ENCODE peak calls at places on chromosomes 3 and 15, in nine cellular contexts. One of them, this sample, is unnamed.
A peak's percentile ranks its signal among the peaks of the same experiment; 100 is the strongest.

GRCh38 chr3:158568784-158569183 is 2.2 kb upstream of the MLF1 start:
- DNase-seq in upper lobe of left lung: no peak
- DNase-seq in GM12878: no peak
- DNase-seq in pancreas: no peak
- DNase-seq in fibroblast of the aortic adventitia: no peak
- DNase-seq in fibroblast of lung: peak; percentile 38
- DNase-seq in NT2/D1: no peak
- DNase-seq in astrocyte of the cerebellum: no peak
- DNase-seq in psoas muscle: no peak
- DNase-seq in this sample: no peak

GRCh38 chr15:101008158-101009139 is 89.3 kb downstream of the LRRK1 start:
- DNase-seq in GM12878: peak; percentile 40
- DNase-seq in psoas muscle: peak; percentile 86
- DNase-seq in fibroblast of lung: peak; percentile 79
- DNase-seq in pancreas: peak; percentile 85
- DNase-seq in upper lobe of left lung: peak; percentile 90
- DNase-seq in astrocyte of the cerebellum: peak; percentile 41
- DNase-seq in NT2/D1: peak; percentile 69
- DNase-seq in fibroblast of the aortic adventitia: peak; percentile 75
- DNase-seq in this sample: peak; percentile 18

GRCh38 chr3:167739190-167739589 is 3.7 kb downstream of the SERPINI1 start:
- DNase-seq in upper lobe of left lung: no peak
- DNase-seq in fibroblast of lung: no peak
- DNase-seq in NT2/D1: no peak
- DNase-seq in fibroblast of the aortic adventitia: no peak
- DNase-seq in psoas muscle: no peak
- DNase-seq in pancreas: no peak
- DNase-seq in astrocyte of the cerebellum: no peak
- DNase-seq in GM12878: no peak
- DNase-seq in this sample: no peak

GRCh38 chr3:175338775-175339535 is 479.8 kb downstream of the NAALADL2 start:
- DNase-seq in psoas muscle: peak; percentile 39
- DNase-seq in fibroblast of the aortic adventitia: peak; percentile 76
- DNase-seq in fibroblast of lung: peak; percentile 91
- DNase-seq in astrocyte of the cerebellum: peak; percentile 19
- DNase-seq in pancreas: no peak
- DNase-seq in GM12878: no peak
- DNase-seq in upper lobe of left lung: peak; percentile 83
- DNase-seq in NT2/D1: no peak
- DNase-seq in this sample: peak; percentile 31

GRCh38 chr15:41465822-41466421 is 27.8 kb upstream of the ITPKA start:
- DNase-seq in NT2/D1: peak; percentile 16
- DNase-seq in upper lobe of left lung: no peak
- DNase-seq in pancreas: no peak
- DNase-seq in psoas muscle: no peak
- DNase-seq in fibroblast of the aortic adventitia: peak; percentile 74
- DNase-seq in GM12878: no peak
- DNase-seq in astrocyte of the cerebellum: peak; percentile 46
- DNase-seq in fibroblast of lung: peak; percentile 45
- DNase-seq in this sample: peak; percentile 36

GRCh38 chr15:100959066-100960050 is 40.2 kb downstream of the LRRK1 start:
- DNase-seq in upper lobe of left lung: no peak
- DNase-seq in astrocyte of the cerebellum: no peak
- DNase-seq in psoas muscle: no peak
- DNase-seq in fibroblast of the aortic adventitia: no peak
- DNase-seq in fibroblast of lung: peak; percentile 19
- DNase-seq in GM12878: no peak
- DNase-seq in NT2/D1: no peak
- DNase-seq in pancreas: no peak
- DNase-seq in this sample: no peak

GRCh38 chr15:56495050-56495449 is 30.1 kb upstream of the MNS1 start:
- DNase-seq in fibroblast of the aortic adventitia: no peak
- DNase-seq in pancreas: no peak
- DNase-seq in fibroblast of lung: no peak
- DNase-seq in upper lobe of left lung: no peak
- DNase-seq in psoas muscle: no peak
- DNase-seq in NT2/D1: no peak
- DNase-seq in GM12878: no peak
- DNase-seq in astrocyte of the cerebellum: no peak
- DNase-seq in this sample: no peak

GRCh38 chr3:118740722-118741290 is 293.8 kb downstream of the IGSF11 start:
- DNase-seq in NT2/D1: no peak
- DNase-seq in fibroblast of lung: no peak
- DNase-seq in astrocyte of the cerebellum: no peak
- DNase-seq in GM12878: no peak
- DNase-seq in pancreas: no peak
- DNase-seq in psoas muscle: no peak
- DNase-seq in upper lobe of left lung: no peak
- DNase-seq in fibroblast of the aortic adventitia: no peak
- DNase-seq in this sample: no peak

GRCh38 chr3:53169045-53169831 is 8.2 kb downstream of the PRKCD start:
- DNase-seq in GM12878: no peak
- DNase-seq in psoas muscle: no peak
- DNase-seq in pancreas: no peak
- DNase-seq in astrocyte of the cerebellum: no peak
- DNase-seq in upper lobe of left lung: peak; percentile 60
- DNase-seq in NT2/D1: no peak
- DNase-seq in fibroblast of the aortic adventitia: no peak
- DNase-seq in fibroblast of lung: no peak
- DNase-seq in this sample: no peak

GRCh38 chr3:53171109-53171453 is 10.1 kb downstream of the PRKCD start:
- DNase-seq in psoas muscle: no peak
- DNase-seq in upper lobe of left lung: no peak
- DNase-seq in fibroblast of lung: no peak
- DNase-seq in NT2/D1: no peak
- DNase-seq in GM12878: no peak
- DNase-seq in fibroblast of the aortic adventitia: no peak
- DNase-seq in astrocyte of the cerebellum: no peak
- DNase-seq in pancreas: no peak
- DNase-seq in this sample: no peak

GRCh38 chr3:53171827-53172505 is 11.0 kb downstream of the PRKCD start:
- DNase-seq in GM12878: no peak
- DNase-seq in upper lobe of left lung: no peak
- DNase-seq in astrocyte of the cerebellum: no peak
- DNase-seq in fibroblast of the aortic adventitia: no peak
- DNase-seq in NT2/D1: no peak
- DNase-seq in fibroblast of lung: no peak
- DNase-seq in pancreas: no peak
- DNase-seq in psoas muscle: no peak
- DNase-seq in this sample: no peak

GRCh38 chr3:53169832-53170324 is 8.9 kb downstream of the PRKCD start:
- DNase-seq in upper lobe of left lung: no peak
- DNase-seq in GM12878: no peak
- DNase-seq in NT2/D1: no peak
- DNase-seq in pancreas: no peak
- DNase-seq in fibroblast of the aortic adventitia: no peak
- DNase-seq in astrocyte of the cerebellum: no peak
- DNase-seq in fibroblast of lung: no peak
- DNase-seq in psoas muscle: no peak
- DNase-seq in this sample: no peak

GRCh38 chr3:53170325-53171108 is 9.5 kb downstream of the PRKCD start:
- DNase-seq in upper lobe of left lung: peak; percentile 66
- DNase-seq in GM12878: peak; percentile 66
- DNase-seq in pancreas: no peak
- DNase-seq in fibroblast of the aortic adventitia: no peak
- DNase-seq in astrocyte of the cerebellum: no peak
- DNase-seq in NT2/D1: no peak
- DNase-seq in psoas muscle: no peak
- DNase-seq in fibroblast of lung: no peak
- DNase-seq in this sample: no peak
- H3K4me3 ChIP-seq in upper lobe of left lung: no peak overlapping the region
- H3K4me3 ChIP-seq in GM12878: peak overlapping the region; percentile 74
- H3K4me3 ChIP-seq in pancreas: no peak overlapping the region
- H3K4me3 ChIP-seq in fibroblast of the aortic adventitia: no peak overlapping the region
- H3K4me3 ChIP-seq in astrocyte of the cerebellum: no peak overlapping the region
- H3K4me3 ChIP-seq in NT2/D1: no peak overlapping the region
- H3K4me3 ChIP-seq in psoas muscle: no peak overlapping the region
- H3K4me3 ChIP-seq in fibroblast of lung: no peak overlapping the region
- H3K4me3 ChIP-seq in this sample: no peak overlapping the region

GRCh38 chr3:54191220-54191619 is 68.9 kb downstream of the CACNA2D3 start:
- DNase-seq in astrocyte of the cerebellum: no peak
- DNase-seq in psoas muscle: no peak
- DNase-seq in upper lobe of left lung: no peak
- DNase-seq in NT2/D1: no peak
- DNase-seq in pancreas: no peak
- DNase-seq in fibroblast of lung: no peak
- DNase-seq in fibroblast of the aortic adventitia: no peak
- DNase-seq in GM12878: no peak
- DNase-seq in this sample: no peak

GRCh38 chr3:54193093-54193492 is 70.7 kb downstream of the CACNA2D3 start:
- DNase-seq in fibroblast of lung: no peak
- DNase-seq in psoas muscle: no peak
- DNase-seq in GM12878: no peak
- DNase-seq in NT2/D1: no peak
- DNase-seq in fibroblast of the aortic adventitia: no peak
- DNase-seq in upper lobe of left lung: no peak
- DNase-seq in astrocyte of the cerebellum: no peak
- DNase-seq in pancreas: no peak
- DNase-seq in this sample: no peak

GRCh38 chr3:54196330-54196975 is 74.1 kb downstream of the CACNA2D3 start:
- DNase-seq in upper lobe of left lung: no peak
- DNase-seq in astrocyte of the cerebellum: no peak
- DNase-seq in pancreas: no peak
- DNase-seq in NT2/D1: no peak
- DNase-seq in GM12878: no peak
- DNase-seq in psoas muscle: no peak
- DNase-seq in fibroblast of lung: no peak
- DNase-seq in fibroblast of the aortic adventitia: no peak
- DNase-seq in this sample: no peak

GRCh38 chr3:54188176-54188791 is 65.9 kb downstream of the CACNA2D3 start:
- DNase-seq in psoas muscle: no peak
- DNase-seq in NT2/D1: peak; percentile 77
- DNase-seq in astrocyte of the cerebellum: peak; percentile 52
- DNase-seq in pancreas: peak; percentile 22
- DNase-seq in GM12878: no peak
- DNase-seq in fibroblast of the aortic adventitia: peak; percentile 47
- DNase-seq in fibroblast of lung: peak; percentile 49
- DNase-seq in upper lobe of left lung: no peak
- DNase-seq in this sample: peak; percentile 17

DNA sequence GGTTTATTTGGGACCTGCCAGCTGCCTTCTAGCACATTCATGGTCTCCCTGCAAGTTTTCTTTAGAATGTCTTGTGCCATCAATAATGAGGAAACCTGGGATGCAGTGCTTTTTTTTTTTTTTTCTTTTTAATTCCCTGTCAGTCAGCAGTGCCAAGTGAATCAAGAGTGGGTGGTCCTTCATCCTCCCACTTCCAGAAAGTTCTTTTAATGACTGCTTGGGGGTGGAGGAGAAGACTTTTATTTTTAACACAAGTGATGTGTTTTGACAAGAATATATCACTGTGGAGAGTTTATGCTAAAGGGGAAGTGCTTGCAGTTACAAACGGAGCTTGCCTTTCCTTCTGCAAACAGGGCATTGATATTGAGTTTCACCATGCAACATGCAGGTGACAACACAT is 69.6 kb downstream of the CACNA2D3 start:
- DNase-seq in NT2/D1: no peak
- DNase-seq in pancreas: no peak
- DNase-seq in upper lobe of left lung: no peak
- DNase-seq in fibroblast of lung: no peak
- DNase-seq in GM12878: no peak
- DNase-seq in psoas muscle: no peak
- DNase-seq in fibroblast of the aortic adventitia: no peak
- DNase-seq in astrocyte of the cerebellum: no peak
- DNase-seq in this sample: no peak
- H3K4me3 ChIP-seq in NT2/D1: no peak overlapping the region
- H3K4me3 ChIP-seq in pancreas: no peak overlapping the region
- H3K4me3 ChIP-seq in upper lobe of left lung: no peak overlapping the region
- H3K4me3 ChIP-seq in fibroblast of lung: no peak overlapping the region
- H3K4me3 ChIP-seq in GM12878: no peak overlapping the region
- H3K4me3 ChIP-seq in psoas muscle: no peak overlapping the region
- H3K4me3 ChIP-seq in fibroblast of the aortic adventitia: no peak overlapping the region
- H3K4me3 ChIP-seq in astrocyte of the cerebellum: no peak overlapping the region
- H3K4me3 ChIP-seq in this sample: no peak overlapping the region

DNA sequence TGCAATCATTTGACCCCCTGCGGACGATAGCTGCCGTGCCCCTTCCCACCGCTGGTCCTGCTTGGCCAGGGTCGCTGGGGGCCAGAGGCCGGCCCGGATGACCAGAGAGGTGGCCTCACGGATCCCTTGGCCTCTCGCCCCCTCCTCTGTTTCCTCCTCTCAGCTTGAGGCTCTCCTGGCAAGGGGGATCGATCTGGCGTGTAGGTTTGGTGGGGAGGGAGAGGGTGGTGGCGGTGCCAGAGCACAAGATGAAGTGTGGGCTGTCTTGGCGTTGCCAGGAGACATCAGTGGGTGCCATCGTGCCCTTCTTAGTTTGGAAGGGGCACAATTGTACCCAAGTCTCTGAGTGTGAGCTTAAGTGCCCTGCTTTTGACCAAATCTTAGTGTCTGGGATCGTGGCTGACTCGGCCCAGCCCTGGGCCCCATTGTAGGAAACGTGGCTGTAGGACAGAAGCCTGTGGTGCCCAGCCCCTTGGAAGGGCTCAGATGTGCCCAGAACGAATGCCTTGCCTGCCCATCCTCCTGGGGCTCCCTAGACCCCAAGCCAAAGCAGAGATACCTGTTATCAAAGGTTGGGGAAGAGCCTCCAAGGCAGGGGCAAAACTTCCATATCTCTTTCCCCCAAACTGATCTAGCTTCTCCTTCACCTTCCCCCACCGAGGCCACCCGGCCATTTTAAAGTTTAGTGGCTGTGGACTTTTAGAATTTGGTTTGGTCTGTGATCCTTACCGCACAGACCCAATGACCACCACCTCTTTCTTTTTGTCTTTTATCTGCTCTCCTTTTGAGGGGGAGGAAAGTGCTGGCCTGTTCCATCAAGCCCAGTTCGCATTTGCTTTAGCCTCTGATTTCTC is 14.4 kb downstream of the NR2F2 start:
- DNase-seq in fibroblast of the aortic adventitia: no peak
- DNase-seq in upper lobe of left lung: no peak
- DNase-seq in fibroblast of lung: peak; percentile 40
- DNase-seq in astrocyte of the cerebellum: no peak
- DNase-seq in pancreas: no peak
- DNase-seq in psoas muscle: peak; percentile 46
- DNase-seq in GM12878: no peak
- DNase-seq in NT2/D1: no peak
- DNase-seq in this sample: no peak
- H3K4me3 ChIP-seq in fibroblast of the aortic adventitia: peak overlapping the region; percentile 67
- H3K4me3 ChIP-seq in upper lobe of left lung: no peak overlapping the region
- H3K4me3 ChIP-seq in fibroblast of lung: peak overlapping the region; percentile 100
- H3K4me3 ChIP-seq in astrocyte of the cerebellum: peak overlapping the region; percentile 95
- H3K4me3 ChIP-seq in pancreas: no peak overlapping the region
- H3K4me3 ChIP-seq in psoas muscle: peak overlapping the region; percentile 92
- H3K4me3 ChIP-seq in GM12878: no peak overlapping the region
- H3K4me3 ChIP-seq in NT2/D1: no peak overlapping the region
- H3K4me3 ChIP-seq in this sample: peak overlapping the region; percentile 40

DNA sequence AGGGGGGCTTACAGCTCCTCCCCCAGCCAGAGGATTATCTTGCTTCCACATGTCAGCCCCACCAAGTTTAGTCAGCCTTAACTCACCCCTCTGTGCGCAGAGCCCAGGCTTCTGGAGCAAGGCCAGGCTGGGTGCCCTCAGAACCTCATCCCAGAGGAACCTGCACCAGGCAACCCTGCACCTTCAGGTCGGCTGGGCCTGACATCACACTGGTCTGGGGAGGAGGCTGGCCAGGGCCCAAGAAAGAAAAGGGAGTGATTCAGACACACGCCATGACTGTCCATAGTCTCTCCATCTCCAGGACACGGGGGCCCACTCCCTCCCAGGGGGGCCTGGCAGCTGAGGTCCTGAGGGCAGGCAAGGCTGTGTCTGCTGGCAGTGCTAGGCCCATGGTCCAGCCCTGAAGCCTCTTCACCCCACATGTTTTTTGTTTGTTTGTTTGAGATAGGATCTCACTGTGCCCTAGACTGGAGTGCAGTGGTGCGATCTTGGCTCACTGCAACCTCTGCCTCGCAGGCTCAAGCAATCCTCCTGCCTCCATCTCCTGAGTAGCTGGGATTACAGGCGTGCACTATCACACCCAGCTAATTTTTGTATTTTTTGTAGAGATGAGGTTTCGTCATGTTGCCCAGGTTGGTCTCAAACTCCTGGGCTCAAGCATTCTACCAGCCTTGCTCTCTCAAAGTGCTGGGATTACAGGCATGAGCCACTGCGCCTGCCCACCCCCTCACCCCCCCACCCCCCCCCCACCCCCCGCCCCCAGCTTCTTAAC is 11.1 kb downstream of the TNK2 start:
- DNase-seq in fibroblast of lung: peak; percentile 72
- DNase-seq in upper lobe of left lung: no peak
- DNase-seq in GM12878: no peak
- DNase-seq in fibroblast of the aortic adventitia: peak; percentile 61
- DNase-seq in pancreas: no peak
- DNase-seq in NT2/D1: no peak
- DNase-seq in astrocyte of the cerebellum: no peak
- DNase-seq in psoas muscle: peak; percentile 79
- DNase-seq in this sample: no peak
- H3K4me3 ChIP-seq in fibroblast of lung: peak overlapping the region; percentile 80
- H3K4me3 ChIP-seq in upper lobe of left lung: no peak overlapping the region
- H3K4me3 ChIP-seq in GM12878: no peak overlapping the region
- H3K4me3 ChIP-seq in fibroblast of the aortic adventitia: peak overlapping the region; percentile 25
- H3K4me3 ChIP-seq in pancreas: no peak overlapping the region
- H3K4me3 ChIP-seq in NT2/D1: no peak overlapping the region
- H3K4me3 ChIP-seq in astrocyte of the cerebellum: no peak overlapping the region
- H3K4me3 ChIP-seq in psoas muscle: peak overlapping the region; percentile 82
- H3K4me3 ChIP-seq in this sample: no peak overlapping the region

This sample was measured in skeletal muscle cell.